ENCODE peak calls at places on chromosomes 6 and 20, in eight cellular contexts. G, B, F, H, D, M, Y and X are unnamed samples.

GRCh38 chr6:156686429-156686939 is 90.7 kb upstream of the ARID1B start:
- DNase-seq in G (peak), B (peak), F (peak), H (no peak), D (peak), M (peak), Y (peak), X (no peak)

GRCh38 chr6:134402372-134402984 is 84.6 kb upstream of the SGK1 start:
- DNase-seq in G (no peak), B (no peak), F (no peak), H (no peak), D (no peak), M (no peak), Y (no peak), X (no peak)

GRCh38 chr6:11380969-11381744 is 148.7 kb upstream of the NEDD9 start:
- DNase-seq in G (no peak), B (no peak), F (no peak), H (no peak), D (no peak), M (no peak), Y (no peak), X (no peak)

GRCh38 chr6:12548526-12548925 is 168.0 kb upstream of the PHACTR1 start:
- DNase-seq in G (no peak), B (peak), F (peak), H (no peak), D (no peak), M (no peak), Y (no peak), X (no peak)

GRCh38 chr6:1325471-1326309 is 13.8 kb downstream of the FOXQ1 start:
- DNase-seq in G (peak), B (peak), F (peak), H (peak), D (no peak), M (no peak), Y (no peak), X (peak)

GRCh38 chr20:14951707-14952106 is 614.3 kb upstream of the FLRT3 start:
- DNase-seq in G (peak), B (peak), F (no peak), H (peak), D (peak), M (no peak), Y (no peak), X (no peak)

GRCh38 chr20:56875052-56875663 is 246.1 kb downstream of the TFAP2C start:
- DNase-seq in G (peak), B (peak), F (peak), H (no peak), D (no peak), M (peak), Y (no peak), X (peak)

GRCh38 chr20:20561172-20561571 is 151.3 kb downstream of the RALGAPA2 start:
- DNase-seq in G (no peak), B (no peak), F (no peak), H (no peak), D (peak), M (no peak), Y (no peak), X (no peak)

GRCh38 chr20:774680-775057 is 6.4 kb upstream of the SLC52A3 start:
- DNase-seq in G (no peak), B (no peak), F (no peak), H (no peak), D (no peak), M (no peak), Y (no peak), X (no peak)

GRCh38 chr6:77089776-77090175 is 373.5 kb downstream of the HTR1B start:
- DNase-seq in G (peak), B (no peak), F (peak), H (no peak), D (no peak), M (no peak), Y (no peak), X (no peak)

GRCh38 chr20:2840967-2841531 is 504 bp downstream of the VPS16 start:
- DNase-seq in G (peak), B (peak), F (peak), H (peak), D (no peak), M (peak), Y (no peak), X (peak)

GRCh38 chr6:95091823-95092436 is 485.4 kb upstream of the MANEA start:
- DNase-seq in G (peak), B (peak), F (peak), H (peak), D (peak), M (peak), Y (peak), X (peak)

GRCh38 chr6:135181333-135182119 is 418 bp downstream of the MYB start:
- DNase-seq in G (no peak), B (no peak), F (no peak), H (no peak), D (peak), M (peak), Y (no peak), X (no peak)

GRCh38 chr6:68546620-68547019 is 88.5 kb upstream of the ADGRB3 start:
- DNase-seq in G (no peak), B (no peak), F (no peak), H (no peak), D (no peak), M (no peak), Y (no peak), X (no peak)

GRCh38 chr6:15429146-15430110 is 183.6 kb downstream of the JARID2 start:
- DNase-seq in G (peak), B (peak), F (peak), H (peak), D (no peak), M (no peak), Y (no peak), X (no peak)

GRCh38 chr6:144543006-144543871 is 258.1 kb downstream of the UTRN start:
- DNase-seq in G (peak), B (peak), F (peak), H (no peak), D (no peak), M (no peak), Y (no peak), X (no peak)

GRCh38 chr20:52676282-52676995 is 295.7 kb upstream of the TSHZ2 start:
- DNase-seq in G (no peak), B (no peak), F (no peak), H (no peak), D (no peak), M (no peak), Y (no peak), X (no peak)

GRCh38 chr6:79498842-79499241 is 38.4 kb downstream of the LCA5 start:
- DNase-seq in G (peak), B (no peak), F (no peak), H (no peak), D (no peak), M (no peak), Y (no peak), X (no peak)

GRCh38 chr20:3902041-3902440 is 12.9 kb downstream of the PANK2 start:
- DNase-seq in G (no peak), B (no peak), F (no peak), H (no peak), D (no peak), M (no peak), Y (no peak), X (no peak)

GRCh38 chr6:163180874-163181541 is 233.5 kb upstream of the QKI start:
- DNase-seq in G (peak), B (peak), F (no peak), H (peak), D (no peak), M (no peak), Y (no peak), X (no peak)

GRCh38 chr6:97195117-97195516 is 87.9 kb downstream of the MMS22L start:
- DNase-seq in G (peak), B (peak), F (no peak), H (peak), D (peak), M (no peak), Y (no peak), X (no peak)

GRCh38 chr20:47551841-47552240 is 50.2 kb downstream of the NCOA3 start:
- DNase-seq in G (peak), B (peak), F (no peak), H (no peak), D (no peak), M (no peak), Y (peak), X (no peak)

GRCh38 chr6:20631525-20631924 is 97.3 kb downstream of the CDKAL1 start:
- DNase-seq in G (peak), B (peak), F (no peak), H (no peak), D (no peak), M (no peak), Y (no peak), X (no peak)

GRCh38 chr20:33046412-33046811 is 7.3 kb upstream of the BPIFB3 start:
- DNase-seq in G (no peak), B (no peak), F (no peak), H (no peak), D (no peak), M (no peak), Y (no peak), X (no peak)

GRCh38 chr6:13788820-13789219 is 25.5 kb downstream of the MCUR1 start:
- DNase-seq in G (no peak), B (no peak), F (no peak), H (no peak), D (no peak), M (no peak), Y (no peak), X (no peak)

GRCh38 chr20:57006411-57007170 is 259.9 kb downstream of the BMP7 start:
- DNase-seq in G (no peak), B (peak), F (no peak), H (no peak), D (no peak), M (peak), Y (no peak), X (no peak)

GRCh38 chr6:20424679-20425078 is 23.0 kb downstream of the E2F3 start:
- DNase-seq in G (peak), B (no peak), F (no peak), H (no peak), D (no peak), M (no peak), Y (no peak), X (no peak)

GRCh38 chr20:38001981-38002380 is 31.3 kb downstream of the TTI1 start:
- DNase-seq in G (no peak), B (peak), F (no peak), H (no peak), D (no peak), M (no peak), Y (no peak), X (no peak)